ENCODE peak calls at places on chromosomes 4 and X, in six cellular contexts. P, M, T, I, H and O are unnamed samples.

GRCh38 chr4:87188932-87189331 is 31.5 kb downstream of the KLHL8 start:
- DNase-seq in P (no peak), M (no peak), T (no peak), I (peak), H (no peak), O (no peak)

GRCh38 chrX:127317159-127317558 is 497.6 kb downstream of the PRR32 start:
- DNase-seq in P (no peak), M (no peak), T (no peak), I (peak), H (no peak), O (no peak)

GRCh38 chrX:2682582-2683177 is 8.4 kb upstream of the CD99 start:
- DNase-seq in P (no peak), M (no peak), T (no peak), I (no peak), H (no peak), O (no peak)

GRCh38 chrX:44025611-44026010 is 52.4 kb upstream of the NDP start:
- DNase-seq in P (no peak), M (no peak), T (no peak), I (peak), H (peak), O (no peak)

GRCh38 chr4:169085015-169085414 is 75.0 kb upstream of the CBR4 start:
- DNase-seq in P (no peak), M (no peak), T (no peak), I (no peak), H (no peak), O (no peak)

GRCh38 chr4:150080335-150080734 is 2.1 kb downstream of the DCLK2 start:
- DNase-seq in P (peak), M (no peak), T (no peak), I (no peak), H (no peak), O (no peak)

GRCh38 chr4:81470456-81471327 is 1.0 kb downstream of the RASGEF1B start:
- DNase-seq in P (no peak), M (peak), T (no peak), I (peak), H (no peak), O (no peak)

GRCh38 chrX:139200346-139200745 is 330.2 kb upstream of the F9 start:
- DNase-seq in P (no peak), M (no peak), T (no peak), I (no peak), H (no peak), O (no peak)

GRCh38 chr4:6986067-6986780 is 56.9 kb upstream of the TADA2B start:
- DNase-seq in P (no peak), M (peak), T (no peak), I (peak), H (peak), O (no peak)

GRCh38 chrX:40050532-40050931 is 47.2 kb downstream of the BCOR start:
- DNase-seq in P (no peak), M (no peak), T (no peak), I (no peak), H (peak), O (no peak)

GRCh38 chr4:3318561-3319021 is 25.8 kb downstream of the RGS12 start:
- DNase-seq in P (no peak), M (no peak), T (no peak), I (no peak), H (peak), O (no peak)

GRCh38 chr4:173121044-173121685 is 47.4 kb upstream of the GALNT7 start:
- DNase-seq in P (no peak), M (no peak), T (peak), I (peak), H (peak), O (no peak)

GRCh38 chr4:3337357-3337732 is 44.5 kb downstream of the RGS12 start:
- DNase-seq in P (no peak), M (no peak), T (no peak), I (no peak), H (no peak), O (no peak)

GRCh38 chrX:119655125-119655524 is 37.8 kb downstream of the SEPTIN6 start:
- DNase-seq in P (peak), M (no peak), T (peak), I (peak), H (peak), O (no peak)

GRCh38 chrX:119648421-119648775 is 42.2 kb upstream of the NKRF start:
- DNase-seq in P (no peak), M (no peak), T (no peak), I (no peak), H (no peak), O (no peak)

GRCh38 chrX:119659522-119659921 is 33.4 kb downstream of the SEPTIN6 start:
- DNase-seq in P (no peak), M (no peak), T (no peak), I (no peak), H (no peak), O (no peak)

GRCh38 chrX:119654112-119654531 is 38.8 kb downstream of the SEPTIN6 start:
- DNase-seq in P (no peak), M (peak), T (no peak), I (no peak), H (no peak), O (no peak)
- TF ChIP-seq CTCF in P (no peak), M (no peak), T (peak), I (no peak), H (no peak), O (no peak)

DNA sequence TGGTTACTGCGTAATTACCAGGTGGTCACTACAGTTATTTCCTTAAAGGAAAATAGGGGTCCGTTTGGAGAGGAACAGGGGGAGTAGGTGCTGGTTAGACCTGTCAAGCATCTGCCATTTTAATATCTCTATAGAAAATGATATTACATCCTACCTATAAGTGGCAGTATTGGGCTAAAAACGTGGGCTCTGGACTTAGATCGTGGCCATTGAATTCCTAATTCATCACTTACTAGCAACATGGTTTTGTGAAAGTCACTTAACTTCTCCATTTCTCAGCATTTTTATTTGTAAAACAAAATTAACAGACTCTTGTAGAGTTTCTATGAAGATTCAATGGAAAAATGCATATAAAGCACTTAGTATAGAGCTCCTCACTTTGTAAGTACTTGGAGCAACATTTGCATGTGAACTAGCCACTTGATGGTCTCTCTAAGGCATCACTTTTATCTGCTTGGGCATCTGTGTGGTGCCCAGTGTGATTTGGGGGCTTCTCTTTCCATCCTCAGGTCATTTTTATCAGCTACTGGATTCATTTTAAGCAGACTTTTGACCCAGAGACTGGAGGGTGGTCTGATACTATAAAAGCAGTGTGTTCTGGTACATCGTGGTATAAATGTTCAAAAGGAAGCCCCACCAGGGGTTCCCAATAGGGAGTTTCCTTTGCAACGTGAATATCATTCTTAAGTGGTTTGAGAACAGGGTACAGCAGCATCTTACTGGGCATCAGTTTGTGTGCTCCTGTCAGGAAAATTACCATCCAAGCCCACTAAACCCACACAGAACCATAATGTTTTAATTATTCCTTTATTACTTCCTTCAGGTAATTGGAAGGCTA is 42.7 kb upstream of the RASSF6 start:
- DNase-seq in P (no peak), M (no peak), T (no peak), I (peak), H (peak), O (peak)
- TF ChIP-seq CTCF in P (peak), M (no peak), T (peak), I (peak), H (peak), O (peak)

GRCh38 chrX:111680988-111681779 is at the start of gene ALG13:
- DNase-seq in P (peak), M (peak), T (peak), I (peak), H (peak), O (peak)
- TF ChIP-seq CTCF in P (peak), M (peak), T (peak), I (peak), H (peak), O (peak)

DNA sequence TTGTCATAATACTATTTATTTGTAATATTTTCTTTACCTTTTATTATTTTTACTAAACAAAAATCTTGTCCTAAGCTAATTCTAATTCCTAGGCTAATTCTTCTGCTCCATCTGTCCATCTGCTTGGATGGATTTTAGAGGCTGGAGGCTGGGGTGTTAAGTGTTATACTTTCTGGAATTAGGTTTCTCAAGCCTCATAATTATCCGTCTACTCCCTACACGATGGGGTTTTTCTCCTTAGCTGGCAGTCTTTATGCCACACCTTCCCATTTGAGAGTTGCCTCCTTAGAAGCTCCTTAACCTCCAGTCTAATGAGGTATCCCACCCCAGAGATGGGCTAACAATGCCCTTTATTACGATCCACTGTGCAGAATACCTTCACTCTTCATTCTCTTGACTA is 37.6 kb upstream of the LGI2 start:
- DNase-seq in P (no peak), M (no peak), T (no peak), I (no peak), H (no peak), O (no peak)
- TF ChIP-seq CTCF in P (no peak), M (no peak), T (no peak), I (no peak), H (no peak), O (no peak)

GRCh38 chrX:71147496-71148277 is 3.0 kb downstream of the NLGN3 start:
- DNase-seq in P (no peak), M (no peak), T (no peak), I (no peak), H (no peak), O (no peak)
- TF ChIP-seq CTCF in P (no peak), M (no peak), T (no peak), I (no peak), H (no peak), O (no peak)

GRCh38 chr4:179872751-179873150 is 2370.5 kb upstream of the TENM3 start:
- DNase-seq in P (no peak), M (no peak), T (no peak), I (no peak), H (no peak), O (no peak)

GRCh38 chr4:179871726-179872125 is 2371.5 kb upstream of the TENM3 start:
- DNase-seq in P (no peak), M (no peak), T (no peak), I (no peak), H (no peak), O (no peak)

GRCh38 chr4:179867300-179867878 is 2375.8 kb upstream of the TENM3 start:
- DNase-seq in P (no peak), M (peak), T (no peak), I (peak), H (peak), O (no peak)
- TF ChIP-seq CTCF in P (peak), M (peak), T (no peak), I (peak), H (peak), O (peak)

DNA sequence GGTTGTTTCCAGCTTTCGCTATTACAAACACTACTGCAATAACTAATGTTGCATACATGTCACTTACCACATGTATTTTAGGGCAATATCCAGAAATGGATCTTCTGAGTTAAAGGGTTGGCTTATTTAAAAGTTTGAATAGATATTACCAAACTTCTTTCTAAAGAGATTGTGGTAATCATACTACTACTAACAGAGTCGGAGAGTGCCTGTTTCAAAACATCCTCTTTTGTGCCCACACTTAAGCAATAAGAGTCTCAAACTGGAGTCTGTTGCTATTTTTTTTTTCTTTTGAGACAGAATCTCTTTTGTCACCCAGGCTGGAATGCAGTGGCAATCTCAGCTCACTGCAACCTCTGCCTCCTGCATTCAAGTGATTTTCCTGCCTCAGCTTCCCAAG is 35.8 kb downstream of the FGFBP1 start:
- DNase-seq in P (no peak), M (no peak), T (no peak), I (no peak), H (no peak), O (no peak)
- TF ChIP-seq CTCF in P (no peak), M (no peak), T (no peak), I (no peak), H (no peak), O (no peak)

DNA sequence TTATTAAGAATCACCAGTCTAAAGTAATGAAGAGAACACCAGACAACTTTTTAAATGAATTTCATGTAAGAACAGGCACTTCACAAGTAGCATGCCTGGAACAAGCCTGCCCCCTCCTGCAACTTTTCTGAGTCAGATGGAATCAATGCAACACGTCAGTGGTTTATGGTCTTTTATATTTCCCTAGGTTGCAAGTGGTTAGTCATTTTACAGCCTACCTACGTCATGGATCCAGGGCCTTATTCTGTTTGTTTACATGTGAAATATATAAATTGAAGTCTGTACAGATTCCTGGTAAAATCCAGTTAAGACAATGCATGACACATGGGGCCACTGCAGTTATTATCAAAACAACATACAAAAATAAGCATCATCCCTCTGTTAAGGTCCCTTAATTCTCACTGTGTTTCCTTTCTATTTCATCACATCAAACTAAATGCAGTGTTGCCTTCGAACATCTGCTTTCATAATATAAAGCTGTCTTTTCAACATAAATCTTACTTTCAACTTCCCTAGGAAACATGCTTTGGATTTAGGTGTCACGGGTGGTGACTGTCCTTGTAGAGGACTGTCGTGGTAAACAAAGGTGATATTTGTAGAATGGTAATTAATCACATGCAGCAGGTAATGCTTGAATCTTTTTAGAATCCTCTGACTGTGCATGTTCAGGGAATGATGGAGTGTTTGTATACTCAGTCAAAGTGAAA is 309.3 kb downstream of the FRMPD4 start:
- DNase-seq in P (peak), M (no peak), T (peak), I (peak), H (peak), O (peak)
- TF ChIP-seq CTCF in P (no peak), M (no peak), T (peak), I (peak), H (no peak), O (peak)

DNA sequence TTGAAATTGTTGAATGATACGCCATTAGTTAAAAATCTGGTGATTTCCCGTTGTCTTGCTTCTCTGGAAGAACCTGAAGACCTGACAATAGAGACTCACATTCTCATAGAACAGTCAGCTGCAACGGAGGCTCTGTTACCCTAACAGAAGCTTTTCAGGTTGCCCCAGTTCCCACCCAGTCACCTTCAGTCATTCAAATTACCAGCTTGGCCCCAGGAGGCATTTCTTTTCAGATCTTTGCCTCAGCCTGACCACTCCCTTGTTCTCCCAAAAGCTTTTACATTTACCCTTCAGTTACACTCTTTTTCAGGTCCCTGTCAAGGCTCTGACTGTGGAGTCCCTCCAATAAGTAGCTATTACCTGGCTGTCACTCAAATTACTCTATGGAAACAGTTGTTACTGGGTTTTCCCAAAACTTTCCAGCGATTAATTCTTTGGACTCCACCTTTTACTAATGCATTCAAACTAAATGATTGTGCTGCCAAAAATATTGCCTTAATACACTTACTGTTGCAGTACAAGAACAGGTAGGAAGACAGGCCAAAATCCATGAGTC is 162.2 kb upstream of the FTHL17 start:
- DNase-seq in P (no peak), M (no peak), T (no peak), I (no peak), H (no peak), O (no peak)
- TF ChIP-seq CTCF in P (no peak), M (no peak), T (no peak), I (no peak), H (no peak), O (no peak)

GRCh38 chr4:16270654-16271328 is 44.5 kb upstream of the TAPT1 start:
- DNase-seq in P (no peak), M (no peak), T (no peak), I (peak), H (peak), O (no peak)
- TF ChIP-seq CTCF in P (peak), M (peak), T (no peak), I (peak), H (no peak), O (no peak)